ENCODE peak calls at places on chromosome X, in four cellular contexts. One of them, this sample, is unnamed.

GRCh38 chrX:115525486-115525885 is 35.5 kb upstream of the PLS3 start:
- DNase-seq in ovary: no peak
- DNase-seq in fibroblast of pulmonary artery: no peak
- DNase-seq in right cardiac atrium: no peak
- DNase-seq in this sample: no peak

GRCh38 chrX:135596495-135596894 is 76.0 kb downstream of the INTS6L start:
- DNase-seq in right cardiac atrium: peak; percentile 59
- DNase-seq in ovary: peak; percentile 18
- DNase-seq in fibroblast of pulmonary artery: peak; percentile 34
- DNase-seq in this sample: peak; percentile 49

GRCh38 chrX:23845316-23845932 is 62.3 kb downstream of the APOO start:
- DNase-seq in ovary: no peak
- DNase-seq in right cardiac atrium: no peak
- DNase-seq in fibroblast of pulmonary artery: peak; percentile 42
- DNase-seq in this sample: no peak

GRCh38 chrX:132564026-132564425 is 75.2 kb upstream of the MBNL3 start:
- DNase-seq in ovary: no peak
- DNase-seq in fibroblast of pulmonary artery: peak; percentile 21
- DNase-seq in right cardiac atrium: no peak
- DNase-seq in this sample: no peak

GRCh38 chrX:38326086-38326485 is 1.2 kb downstream of the RPGR start:
- DNase-seq in right cardiac atrium: no peak
- DNase-seq in fibroblast of pulmonary artery: no peak
- DNase-seq in ovary: no peak
- DNase-seq in this sample: no peak

GRCh38 chrX:30023451-30023850 is 191.9 kb upstream of the MAGEB2 start:
- DNase-seq in right cardiac atrium: no peak
- DNase-seq in fibroblast of pulmonary artery: peak; percentile 10
- DNase-seq in ovary: no peak
- DNase-seq in this sample: no peak

GRCh38 chrX:48816014-48816810 is 10.1 kb upstream of the ERAS start:
- DNase-seq in fibroblast of pulmonary artery: no peak
- DNase-seq in right cardiac atrium: no peak
- DNase-seq in ovary: no peak
- DNase-seq in this sample: no peak

GRCh38 chrX:17610788-17611187 is 126.5 kb upstream of the SCML1 start:
- DNase-seq in ovary: no peak
- DNase-seq in right cardiac atrium: no peak
- DNase-seq in fibroblast of pulmonary artery: no peak
- DNase-seq in this sample: no peak

GRCh38 chrX:121389976-121390709 is 342.7 kb downstream of the GLUD2 start:
- DNase-seq in fibroblast of pulmonary artery: peak; percentile 0
- DNase-seq in right cardiac atrium: no peak
- DNase-seq in ovary: no peak
- DNase-seq in this sample: no peak

GRCh38 chrX:46582964-46583363 is 9.4 kb downstream of the CHST7 start:
- DNase-seq in ovary: no peak
- DNase-seq in fibroblast of pulmonary artery: peak; percentile 91
- DNase-seq in right cardiac atrium: no peak
- DNase-seq in this sample: no peak

GRCh38 chrX:14497184-14497666 is 32.1 kb upstream of the GLRA2 start:
- DNase-seq in fibroblast of pulmonary artery: peak; percentile 1
- DNase-seq in ovary: no peak
- DNase-seq in right cardiac atrium: no peak
- DNase-seq in this sample: no peak

GRCh38 chrX:101263766-101264165 is 27.4 kb downstream of the TAF7L start:
- DNase-seq in fibroblast of pulmonary artery: peak; percentile 4
- DNase-seq in right cardiac atrium: no peak
- DNase-seq in ovary: no peak
- DNase-seq in this sample: no peak

GRCh38 chrX:151488677-151489076 is 74.8 kb upstream of the PASD1 start:
- DNase-seq in ovary: no peak
- DNase-seq in fibroblast of pulmonary artery: no peak
- DNase-seq in right cardiac atrium: no peak
- DNase-seq in this sample: no peak

GRCh38 chrX:83145910-83146309 is 362.2 kb upstream of the POU3F4 start:
- DNase-seq in right cardiac atrium: no peak
- DNase-seq in fibroblast of pulmonary artery: no peak
- DNase-seq in ovary: no peak
- DNase-seq in this sample: no peak

GRCh38 chrX:115591420-115591819 is 30.4 kb downstream of the PLS3 start:
- DNase-seq in fibroblast of pulmonary artery: no peak
- DNase-seq in ovary: no peak
- DNase-seq in right cardiac atrium: no peak
- DNase-seq in this sample: no peak

GRCh38 chrX:17833954-17834353 is 27.1 kb downstream of the RAI2 start:
- DNase-seq in ovary: no peak
- DNase-seq in right cardiac atrium: no peak
- DNase-seq in fibroblast of pulmonary artery: no peak
- DNase-seq in this sample: no peak

GRCh38 chrX:22249371-22249770 is 23.3 kb upstream of the CBLL2 start:
- DNase-seq in right cardiac atrium: no peak
- DNase-seq in fibroblast of pulmonary artery: no peak
- DNase-seq in ovary: no peak
- DNase-seq in this sample: no peak

GRCh38 chrX:136273986-136274385 is 22.8 kb upstream of the MAP7D3 start:
- DNase-seq in right cardiac atrium: no peak
- DNase-seq in fibroblast of pulmonary artery: no peak
- DNase-seq in ovary: no peak
- DNase-seq in this sample: no peak

GRCh38 chrX:56564182-56564885 is 907 bp downstream of the UBQLN2 start:
- DNase-seq in fibroblast of pulmonary artery: peak; percentile 18
- DNase-seq in right cardiac atrium: peak; percentile 46
- DNase-seq in ovary: peak; percentile 38
- DNase-seq in this sample: no peak

GRCh38 chrX:10722804-10723364 is 102.5 kb upstream of the MID1 start:
- DNase-seq in right cardiac atrium: no peak
- DNase-seq in fibroblast of pulmonary artery: peak; percentile 67
- DNase-seq in ovary: peak; percentile 32
- DNase-seq in this sample: peak; percentile 59

GRCh38 chrX:49879656-49880277 is 483 bp downstream of the USP27X start:
- DNase-seq in ovary: no peak
- DNase-seq in fibroblast of pulmonary artery: no peak
- DNase-seq in right cardiac atrium: no peak
- DNase-seq in this sample: no peak

GRCh38 chrX:129634541-129634940 is 20.2 kb downstream of the APLN start:
- DNase-seq in ovary: no peak
- DNase-seq in right cardiac atrium: no peak
- DNase-seq in fibroblast of pulmonary artery: no peak
- DNase-seq in this sample: no peak

GRCh38 chrX:18755651-18756050 is 48.2 kb downstream of the PPEF1 start:
- DNase-seq in fibroblast of pulmonary artery: no peak
- DNase-seq in right cardiac atrium: no peak
- DNase-seq in ovary: no peak
- DNase-seq in this sample: no peak

GRCh38 chrX:54043084-54043483 is 1.2 kb downstream of the PHF8 start:
- DNase-seq in right cardiac atrium: no peak
- DNase-seq in ovary: no peak
- DNase-seq in fibroblast of pulmonary artery: no peak
- DNase-seq in this sample: no peak

GRCh38 chrX:91434351-91435168 is at the start of gene PABPC5:
- DNase-seq in fibroblast of pulmonary artery: peak; percentile 83
- DNase-seq in ovary: peak; percentile 86
- DNase-seq in right cardiac atrium: peak; percentile 92
- DNase-seq in this sample: peak; percentile 88

GRCh38 chrX:134374294-134374693 is 85.7 kb upstream of the HPRT1 start:
- DNase-seq in fibroblast of pulmonary artery: no peak
- DNase-seq in right cardiac atrium: no peak
- DNase-seq in ovary: no peak
- DNase-seq in this sample: no peak

GRCh38 chrX:134935286-134935685 is 55.5 kb upstream of the SMIM10 start:
- DNase-seq in ovary: no peak
- DNase-seq in right cardiac atrium: no peak
- DNase-seq in fibroblast of pulmonary artery: peak; percentile 14
- DNase-seq in this sample: no peak

GRCh38 chrX:20463296-20464075 is 196.8 kb upstream of the RPS6KA3 start:
- DNase-seq in ovary: no peak
- DNase-seq in right cardiac atrium: no peak
- DNase-seq in fibroblast of pulmonary artery: no peak
- DNase-seq in this sample: no peak

GRCh38 chrX:768596-768995 is 138.0 kb downstream of the SHOX start:
- DNase-seq in right cardiac atrium: no peak
- DNase-seq in fibroblast of pulmonary artery: no peak
- DNase-seq in ovary: no peak
- DNase-seq in this sample: no peak

GRCh38 chrX:124113799-124114600 is 152.5 kb downstream of the STAG2 start:
- DNase-seq in fibroblast of pulmonary artery: no peak
- DNase-seq in ovary: no peak
- DNase-seq in right cardiac atrium: no peak
- DNase-seq in this sample: no peak

GRCh38 chrX:46140272-46140671 is 404.9 kb downstream of the ZNF674 start:
- DNase-seq in fibroblast of pulmonary artery: peak; percentile 19
- DNase-seq in ovary: no peak
- DNase-seq in right cardiac atrium: no peak
- DNase-seq in this sample: no peak

DNA sequence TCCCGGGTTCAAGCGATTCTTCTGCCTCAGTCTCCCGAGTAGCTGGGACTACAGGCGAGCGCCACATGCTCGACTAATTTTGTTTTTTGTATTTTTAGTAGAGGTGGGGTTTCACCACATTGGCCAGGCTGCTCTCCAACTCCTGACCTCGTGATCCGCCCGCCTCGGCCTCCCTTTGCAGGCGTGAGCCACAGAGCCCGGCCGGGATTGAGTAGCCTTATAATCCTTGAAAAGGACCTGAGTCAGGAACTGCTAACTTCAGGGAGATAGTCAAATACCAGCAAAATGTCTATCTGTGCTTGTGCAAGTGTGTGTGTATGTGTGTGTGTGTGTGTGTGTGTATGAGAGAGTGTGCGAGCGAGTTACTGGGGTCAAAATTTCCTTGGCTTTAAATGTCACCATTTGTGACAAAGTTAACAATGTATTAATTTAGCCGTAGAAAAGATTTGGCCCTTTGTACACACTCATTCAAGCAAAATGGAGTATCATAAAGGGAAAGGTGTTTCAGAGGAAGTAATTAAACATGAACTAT is 1.8 kb upstream of the KDM6A start:
- DNase-seq in ovary: peak; percentile 33
- DNase-seq in fibroblast of pulmonary artery: no peak
- DNase-seq in right cardiac atrium: peak; percentile 65
- DNase-seq in this sample: no peak
- H3K4me3 ChIP-seq in ovary: no peak overlapping the region
- H3K4me3 ChIP-seq in fibroblast of pulmonary artery: peak overlapping the region; percentile 78
- H3K4me3 ChIP-seq in right cardiac atrium: peak overlapping the region; percentile 88
- H3K4me3 ChIP-seq in this sample: no peak overlapping the region

GRCh38 chrX:104842646-104843045 is 276.6 kb downstream of the IL1RAPL2 start:
- DNase-seq in right cardiac atrium: peak; percentile 40
- DNase-seq in ovary: no peak
- DNase-seq in fibroblast of pulmonary artery: no peak
- DNase-seq in this sample: no peak
- H3K4me3 ChIP-seq in right cardiac atrium: no peak overlapping the region
- H3K4me3 ChIP-seq in ovary: no peak overlapping the region
- H3K4me3 ChIP-seq in fibroblast of pulmonary artery: no peak overlapping the region
- H3K4me3 ChIP-seq in this sample: no peak overlapping the region

GRCh38 chrX:108541286-108541685 is 101.6 kb downstream of the COL4A5 start:
- DNase-seq in ovary: no peak
- DNase-seq in right cardiac atrium: no peak
- DNase-seq in fibroblast of pulmonary artery: no peak
- DNase-seq in this sample: no peak
- H3K4me3 ChIP-seq in ovary: no peak overlapping the region
- H3K4me3 ChIP-seq in right cardiac atrium: no peak overlapping the region
- H3K4me3 ChIP-seq in fibroblast of pulmonary artery: no peak overlapping the region
- H3K4me3 ChIP-seq in this sample: no peak overlapping the region

GRCh38 chrX:78106651-78106986 is 2.6 kb downstream of the PGK1 start:
- DNase-seq in fibroblast of pulmonary artery: no peak
- DNase-seq in right cardiac atrium: no peak
- DNase-seq in ovary: no peak
- DNase-seq in this sample: no peak
- H3K4me3 ChIP-seq in fibroblast of pulmonary artery: peak overlapping the region; percentile 92
- H3K4me3 ChIP-seq in right cardiac atrium: peak overlapping the region; percentile 96
- H3K4me3 ChIP-seq in ovary: no peak overlapping the region
- H3K4me3 ChIP-seq in this sample: no peak overlapping the region

GRCh38 chrX:12973561-12974216 is 1.2 kb upstream of the TMSB4X start:
- DNase-seq in ovary: peak; percentile 42
- DNase-seq in fibroblast of pulmonary artery: no peak
- DNase-seq in right cardiac atrium: peak; percentile 59
- DNase-seq in this sample: peak; percentile 68

GRCh38 chrX:12970691-12971202 is 4.2 kb upstream of the TMSB4X start:
- DNase-seq in right cardiac atrium: no peak
- DNase-seq in fibroblast of pulmonary artery: peak; percentile 82
- DNase-seq in ovary: no peak
- DNase-seq in this sample: no peak

GRCh38 chrX:12972867-12973560 is 1.9 kb upstream of the TMSB4X start:
- DNase-seq in ovary: no peak
- DNase-seq in fibroblast of pulmonary artery: no peak
- DNase-seq in right cardiac atrium: no peak
- DNase-seq in this sample: no peak

GRCh38 chrX:12971282-12972003 is 3.5 kb upstream of the TMSB4X start:
- DNase-seq in fibroblast of pulmonary artery: no peak
- DNase-seq in ovary: peak; percentile 42
- DNase-seq in right cardiac atrium: peak; percentile 79
- DNase-seq in this sample: no peak

GRCh38 chrX:12972239-12972638 is 2.7 kb upstream of the TMSB4X start:
- DNase-seq in fibroblast of pulmonary artery: no peak
- DNase-seq in right cardiac atrium: no peak
- DNase-seq in ovary: no peak
- DNase-seq in this sample: no peak
- H3K4me3 ChIP-seq in fibroblast of pulmonary artery: no peak overlapping the region
- H3K4me3 ChIP-seq in right cardiac atrium: no peak overlapping the region
- H3K4me3 ChIP-seq in ovary: no peak overlapping the region
- H3K4me3 ChIP-seq in this sample: no peak overlapping the region

DNA sequence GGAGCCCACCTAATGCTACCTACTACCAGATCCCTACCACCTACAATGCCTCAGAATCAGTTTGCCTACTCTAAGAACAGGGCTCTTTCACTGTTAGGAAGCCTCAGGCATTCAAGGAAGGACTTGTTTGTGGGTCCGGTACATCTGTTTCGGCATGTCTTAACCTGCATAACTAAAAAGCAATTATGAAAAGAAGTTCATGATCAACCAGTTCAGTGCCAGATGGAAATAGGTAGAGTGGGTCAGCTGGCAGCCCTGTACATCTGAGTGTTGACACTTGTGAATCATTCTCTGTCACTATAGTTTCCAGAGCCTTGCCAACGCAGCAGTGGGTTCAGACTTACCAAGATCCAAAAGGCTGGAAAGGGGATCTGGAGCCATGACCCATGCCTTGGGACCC is 3.3 kb downstream of the TMEM185A start:
- DNase-seq in fibroblast of pulmonary artery: no peak
- DNase-seq in right cardiac atrium: no peak
- DNase-seq in ovary: no peak
- DNase-seq in this sample: no peak
- H3K4me3 ChIP-seq in fibroblast of pulmonary artery: no peak overlapping the region
- H3K4me3 ChIP-seq in right cardiac atrium: no peak overlapping the region
- H3K4me3 ChIP-seq in ovary: no peak overlapping the region
- H3K4me3 ChIP-seq in this sample: no peak overlapping the region

This sample was measured in aorta.